ENCODE peak calls at places on chromosomes 7 and 10, in eight cellular contexts. One of them, this sample, is unnamed.

GRCh38 chr10:18233775-18234174 is 93.6 kb downstream of the CACNB2 start:
- ATAC-seq in stimulated activated naive CD8-positive, alpha-beta T cell treated with anti-CD3 and anti-CD28 coated beads, Interleukin-15, amount 100 ng/mL, for 72 hours: no peak
- ATAC-seq in Panc1: no peak
- ATAC-seq in right cardiac atrium: peak; percentile 81
- ATAC-seq in activated CD4-positive, alpha-beta T cell treated with anti-CD3 and anti-CD28 coated beads for 36 hours: no peak
- ATAC-seq in activated CD8-positive, alpha-beta T cell treated with anti-CD3 and anti-CD28 coated beads for 36 hours: no peak
- ATAC-seq in A549: no peak
- ATAC-seq in HCT116: peak; percentile 44
- ATAC-seq in this sample: peak; percentile 48

GRCh38 chr7:132607656-132608055 is 31.4 kb upstream of the PLXNA4 start:
- ATAC-seq in stimulated activated naive CD8-positive, alpha-beta T cell treated with anti-CD3 and anti-CD28 coated beads, Interleukin-15, amount 100 ng/mL, for 72 hours: no peak
- ATAC-seq in Panc1: no peak
- ATAC-seq in right cardiac atrium: no peak
- ATAC-seq in activated CD4-positive, alpha-beta T cell treated with anti-CD3 and anti-CD28 coated beads for 36 hours: no peak
- ATAC-seq in activated CD8-positive, alpha-beta T cell treated with anti-CD3 and anti-CD28 coated beads for 36 hours: no peak
- ATAC-seq in A549: no peak
- ATAC-seq in HCT116: no peak
- ATAC-seq in this sample: no peak

GRCh38 chr7:80604436-80604835 is 34.0 kb upstream of the CD36 start:
- ATAC-seq in stimulated activated naive CD8-positive, alpha-beta T cell treated with anti-CD3 and anti-CD28 coated beads, Interleukin-15, amount 100 ng/mL, for 72 hours: no peak
- ATAC-seq in Panc1: no peak
- ATAC-seq in right cardiac atrium: peak; percentile 86
- ATAC-seq in activated CD4-positive, alpha-beta T cell treated with anti-CD3 and anti-CD28 coated beads for 36 hours: no peak
- ATAC-seq in activated CD8-positive, alpha-beta T cell treated with anti-CD3 and anti-CD28 coated beads for 36 hours: no peak
- ATAC-seq in A549: no peak
- ATAC-seq in HCT116: no peak
- ATAC-seq in this sample: no peak

GRCh38 chr10:45561952-45562351 is 110.6 kb downstream of the ZFAND4 start:
- ATAC-seq in stimulated activated naive CD8-positive, alpha-beta T cell treated with anti-CD3 and anti-CD28 coated beads, Interleukin-15, amount 100 ng/mL, for 72 hours: peak; percentile 53
- ATAC-seq in Panc1: no peak
- ATAC-seq in right cardiac atrium: no peak
- ATAC-seq in activated CD4-positive, alpha-beta T cell treated with anti-CD3 and anti-CD28 coated beads for 36 hours: peak; percentile 71
- ATAC-seq in activated CD8-positive, alpha-beta T cell treated with anti-CD3 and anti-CD28 coated beads for 36 hours: peak; percentile 47
- ATAC-seq in A549: no peak
- ATAC-seq in HCT116: no peak
- ATAC-seq in this sample: no peak

GRCh38 chr7:56115852-56116538 is at the start of gene NUPR2:
- ATAC-seq in stimulated activated naive CD8-positive, alpha-beta T cell treated with anti-CD3 and anti-CD28 coated beads, Interleukin-15, amount 100 ng/mL, for 72 hours: peak; percentile 49
- ATAC-seq in Panc1: peak; percentile 83
- ATAC-seq in right cardiac atrium: no peak
- ATAC-seq in activated CD4-positive, alpha-beta T cell treated with anti-CD3 and anti-CD28 coated beads for 36 hours: no peak
- ATAC-seq in activated CD8-positive, alpha-beta T cell treated with anti-CD3 and anti-CD28 coated beads for 36 hours: no peak
- ATAC-seq in A549: no peak
- ATAC-seq in HCT116: no peak
- ATAC-seq in this sample: no peak

GRCh38 chr7:114444196-114444595 is 29.6 kb downstream of the FOXP2 start:
- ATAC-seq in stimulated activated naive CD8-positive, alpha-beta T cell treated with anti-CD3 and anti-CD28 coated beads, Interleukin-15, amount 100 ng/mL, for 72 hours: no peak
- ATAC-seq in Panc1: no peak
- ATAC-seq in right cardiac atrium: no peak
- ATAC-seq in activated CD4-positive, alpha-beta T cell treated with anti-CD3 and anti-CD28 coated beads for 36 hours: no peak
- ATAC-seq in activated CD8-positive, alpha-beta T cell treated with anti-CD3 and anti-CD28 coated beads for 36 hours: no peak
- ATAC-seq in A549: no peak
- ATAC-seq in HCT116: no peak
- ATAC-seq in this sample: no peak

GRCh38 chr7:92255308-92255707 is 9.5 kb downstream of the ANKIB1 start:
- ATAC-seq in stimulated activated naive CD8-positive, alpha-beta T cell treated with anti-CD3 and anti-CD28 coated beads, Interleukin-15, amount 100 ng/mL, for 72 hours: no peak
- ATAC-seq in Panc1: peak; percentile 65
- ATAC-seq in right cardiac atrium: peak; percentile 81
- ATAC-seq in activated CD4-positive, alpha-beta T cell treated with anti-CD3 and anti-CD28 coated beads for 36 hours: no peak
- ATAC-seq in activated CD8-positive, alpha-beta T cell treated with anti-CD3 and anti-CD28 coated beads for 36 hours: no peak
- ATAC-seq in A549: no peak
- ATAC-seq in HCT116: no peak
- ATAC-seq in this sample: no peak

GRCh38 chr7:142012825-142013506 is 17.3 kb downstream of the MGAM start:
- ATAC-seq in stimulated activated naive CD8-positive, alpha-beta T cell treated with anti-CD3 and anti-CD28 coated beads, Interleukin-15, amount 100 ng/mL, for 72 hours: peak; percentile 33
- ATAC-seq in Panc1: no peak
- ATAC-seq in right cardiac atrium: no peak
- ATAC-seq in activated CD4-positive, alpha-beta T cell treated with anti-CD3 and anti-CD28 coated beads for 36 hours: no peak
- ATAC-seq in activated CD8-positive, alpha-beta T cell treated with anti-CD3 and anti-CD28 coated beads for 36 hours: no peak
- ATAC-seq in A549: peak; percentile 79
- ATAC-seq in HCT116: peak; percentile 67
- ATAC-seq in this sample: no peak

GRCh38 chr7:15686209-15686956 is at the start of gene MEOX2:
- ATAC-seq in stimulated activated naive CD8-positive, alpha-beta T cell treated with anti-CD3 and anti-CD28 coated beads, Interleukin-15, amount 100 ng/mL, for 72 hours: no peak
- ATAC-seq in Panc1: peak; percentile 79
- ATAC-seq in right cardiac atrium: peak; percentile 96
- ATAC-seq in activated CD4-positive, alpha-beta T cell treated with anti-CD3 and anti-CD28 coated beads for 36 hours: no peak
- ATAC-seq in activated CD8-positive, alpha-beta T cell treated with anti-CD3 and anti-CD28 coated beads for 36 hours: no peak
- ATAC-seq in A549: peak; percentile 82
- ATAC-seq in HCT116: peak; percentile 17
- ATAC-seq in this sample: peak; percentile 90

GRCh38 chr7:120064565-120064964 is 208.4 kb upstream of the KCND2 start:
- ATAC-seq in stimulated activated naive CD8-positive, alpha-beta T cell treated with anti-CD3 and anti-CD28 coated beads, Interleukin-15, amount 100 ng/mL, for 72 hours: no peak
- ATAC-seq in Panc1: no peak
- ATAC-seq in right cardiac atrium: no peak
- ATAC-seq in activated CD4-positive, alpha-beta T cell treated with anti-CD3 and anti-CD28 coated beads for 36 hours: no peak
- ATAC-seq in activated CD8-positive, alpha-beta T cell treated with anti-CD3 and anti-CD28 coated beads for 36 hours: no peak
- ATAC-seq in A549: no peak
- ATAC-seq in HCT116: no peak
- ATAC-seq in this sample: peak; percentile 85

GRCh38 chr7:908159-908918 is 32.0 kb downstream of the GET4 start:
- ATAC-seq in stimulated activated naive CD8-positive, alpha-beta T cell treated with anti-CD3 and anti-CD28 coated beads, Interleukin-15, amount 100 ng/mL, for 72 hours: peak; percentile 22
- ATAC-seq in Panc1: peak; percentile 60
- ATAC-seq in right cardiac atrium: peak; percentile 1
- ATAC-seq in activated CD4-positive, alpha-beta T cell treated with anti-CD3 and anti-CD28 coated beads for 36 hours: no peak
- ATAC-seq in activated CD8-positive, alpha-beta T cell treated with anti-CD3 and anti-CD28 coated beads for 36 hours: no peak
- ATAC-seq in A549: peak; percentile 47
- ATAC-seq in HCT116: no peak
- ATAC-seq in this sample: no peak

GRCh38 chr10:60314306-60314940 is 75.3 kb downstream of the ANK3 start:
- ATAC-seq in stimulated activated naive CD8-positive, alpha-beta T cell treated with anti-CD3 and anti-CD28 coated beads, Interleukin-15, amount 100 ng/mL, for 72 hours: no peak
- ATAC-seq in Panc1: no peak
- ATAC-seq in right cardiac atrium: peak; percentile 67
- ATAC-seq in activated CD4-positive, alpha-beta T cell treated with anti-CD3 and anti-CD28 coated beads for 36 hours: no peak
- ATAC-seq in activated CD8-positive, alpha-beta T cell treated with anti-CD3 and anti-CD28 coated beads for 36 hours: no peak
- ATAC-seq in A549: peak; percentile 36
- ATAC-seq in HCT116: peak; percentile 82
- ATAC-seq in this sample: no peak

GRCh38 chr10:18352175-18352574 is 212.0 kb downstream of the CACNB2 start:
- ATAC-seq in stimulated activated naive CD8-positive, alpha-beta T cell treated with anti-CD3 and anti-CD28 coated beads, Interleukin-15, amount 100 ng/mL, for 72 hours: no peak
- ATAC-seq in Panc1: no peak
- ATAC-seq in right cardiac atrium: no peak
- ATAC-seq in activated CD4-positive, alpha-beta T cell treated with anti-CD3 and anti-CD28 coated beads for 36 hours: no peak
- ATAC-seq in activated CD8-positive, alpha-beta T cell treated with anti-CD3 and anti-CD28 coated beads for 36 hours: no peak
- ATAC-seq in A549: no peak
- ATAC-seq in HCT116: no peak
- ATAC-seq in this sample: no peak

GRCh38 chr7:51213618-51214017 is 103.0 kb downstream of the COBL start:
- ATAC-seq in stimulated activated naive CD8-positive, alpha-beta T cell treated with anti-CD3 and anti-CD28 coated beads, Interleukin-15, amount 100 ng/mL, for 72 hours: peak; percentile 52
- ATAC-seq in Panc1: no peak
- ATAC-seq in right cardiac atrium: no peak
- ATAC-seq in activated CD4-positive, alpha-beta T cell treated with anti-CD3 and anti-CD28 coated beads for 36 hours: no peak
- ATAC-seq in activated CD8-positive, alpha-beta T cell treated with anti-CD3 and anti-CD28 coated beads for 36 hours: no peak
- ATAC-seq in A549: no peak
- ATAC-seq in HCT116: no peak
- ATAC-seq in this sample: no peak

GRCh38 chr10:50420166-50420565 is 168.8 kb upstream of the ASAH2 start:
- ATAC-seq in stimulated activated naive CD8-positive, alpha-beta T cell treated with anti-CD3 and anti-CD28 coated beads, Interleukin-15, amount 100 ng/mL, for 72 hours: no peak
- ATAC-seq in Panc1: no peak
- ATAC-seq in right cardiac atrium: no peak
- ATAC-seq in activated CD4-positive, alpha-beta T cell treated with anti-CD3 and anti-CD28 coated beads for 36 hours: no peak
- ATAC-seq in activated CD8-positive, alpha-beta T cell treated with anti-CD3 and anti-CD28 coated beads for 36 hours: no peak
- ATAC-seq in A549: no peak
- ATAC-seq in HCT116: no peak
- ATAC-seq in this sample: no peak

GRCh38 chr7:34756025-34756437 is 98.0 kb downstream of the NPSR1 start:
- ATAC-seq in stimulated activated naive CD8-positive, alpha-beta T cell treated with anti-CD3 and anti-CD28 coated beads, Interleukin-15, amount 100 ng/mL, for 72 hours: no peak
- ATAC-seq in Panc1: peak; percentile 43
- ATAC-seq in right cardiac atrium: no peak
- ATAC-seq in activated CD4-positive, alpha-beta T cell treated with anti-CD3 and anti-CD28 coated beads for 36 hours: no peak
- ATAC-seq in activated CD8-positive, alpha-beta T cell treated with anti-CD3 and anti-CD28 coated beads for 36 hours: no peak
- ATAC-seq in A549: no peak
- ATAC-seq in HCT116: no peak
- ATAC-seq in this sample: no peak

GRCh38 chr10:63611078-63611477 is 89.9 kb downstream of the REEP3 start:
- ATAC-seq in stimulated activated naive CD8-positive, alpha-beta T cell treated with anti-CD3 and anti-CD28 coated beads, Interleukin-15, amount 100 ng/mL, for 72 hours: peak; percentile 70
- ATAC-seq in Panc1: no peak
- ATAC-seq in right cardiac atrium: no peak
- ATAC-seq in activated CD4-positive, alpha-beta T cell treated with anti-CD3 and anti-CD28 coated beads for 36 hours: peak; percentile 93
- ATAC-seq in activated CD8-positive, alpha-beta T cell treated with anti-CD3 and anti-CD28 coated beads for 36 hours: peak; percentile 53
- ATAC-seq in A549: no peak
- ATAC-seq in HCT116: no peak
- ATAC-seq in this sample: no peak

GRCh38 chr10:44725404-44725803 is 185.7 kb upstream of the TMEM72 start:
- ATAC-seq in stimulated activated naive CD8-positive, alpha-beta T cell treated with anti-CD3 and anti-CD28 coated beads, Interleukin-15, amount 100 ng/mL, for 72 hours: no peak
- ATAC-seq in Panc1: no peak
- ATAC-seq in right cardiac atrium: peak; percentile 52
- ATAC-seq in activated CD4-positive, alpha-beta T cell treated with anti-CD3 and anti-CD28 coated beads for 36 hours: no peak
- ATAC-seq in activated CD8-positive, alpha-beta T cell treated with anti-CD3 and anti-CD28 coated beads for 36 hours: no peak
- ATAC-seq in A549: no peak
- ATAC-seq in HCT116: no peak
- ATAC-seq in this sample: no peak

GRCh38 chr10:70440296-70441160 is 953 bp downstream of the NODAL start:
- ATAC-seq in stimulated activated naive CD8-positive, alpha-beta T cell treated with anti-CD3 and anti-CD28 coated beads, Interleukin-15, amount 100 ng/mL, for 72 hours: peak; percentile 66
- ATAC-seq in Panc1: no peak
- ATAC-seq in right cardiac atrium: peak; percentile 52
- ATAC-seq in activated CD4-positive, alpha-beta T cell treated with anti-CD3 and anti-CD28 coated beads for 36 hours: peak; percentile 75
- ATAC-seq in activated CD8-positive, alpha-beta T cell treated with anti-CD3 and anti-CD28 coated beads for 36 hours: peak; percentile 74
- ATAC-seq in A549: peak; percentile 42
- ATAC-seq in HCT116: no peak
- ATAC-seq in this sample: no peak

GRCh38 chr10:50918529-50918928 is 33.1 kb upstream of the A1CF start:
- ATAC-seq in stimulated activated naive CD8-positive, alpha-beta T cell treated with anti-CD3 and anti-CD28 coated beads, Interleukin-15, amount 100 ng/mL, for 72 hours: no peak
- ATAC-seq in Panc1: no peak
- ATAC-seq in right cardiac atrium: no peak
- ATAC-seq in activated CD4-positive, alpha-beta T cell treated with anti-CD3 and anti-CD28 coated beads for 36 hours: no peak
- ATAC-seq in activated CD8-positive, alpha-beta T cell treated with anti-CD3 and anti-CD28 coated beads for 36 hours: no peak
- ATAC-seq in A549: no peak
- ATAC-seq in HCT116: no peak
- ATAC-seq in this sample: no peak

GRCh38 chr10:116913681-116914080 is 64.4 kb downstream of the ENO4 start:
- ATAC-seq in stimulated activated naive CD8-positive, alpha-beta T cell treated with anti-CD3 and anti-CD28 coated beads, Interleukin-15, amount 100 ng/mL, for 72 hours: no peak
- ATAC-seq in Panc1: no peak
- ATAC-seq in right cardiac atrium: peak; percentile 69
- ATAC-seq in activated CD4-positive, alpha-beta T cell treated with anti-CD3 and anti-CD28 coated beads for 36 hours: no peak
- ATAC-seq in activated CD8-positive, alpha-beta T cell treated with anti-CD3 and anti-CD28 coated beads for 36 hours: no peak
- ATAC-seq in A549: no peak
- ATAC-seq in HCT116: no peak
- ATAC-seq in this sample: no peak

GRCh38 chr10:83023647-83024046 is 1115.7 kb upstream of the GHITM start:
- ATAC-seq in stimulated activated naive CD8-positive, alpha-beta T cell treated with anti-CD3 and anti-CD28 coated beads, Interleukin-15, amount 100 ng/mL, for 72 hours: no peak
- ATAC-seq in Panc1: no peak
- ATAC-seq in right cardiac atrium: no peak
- ATAC-seq in activated CD4-positive, alpha-beta T cell treated with anti-CD3 and anti-CD28 coated beads for 36 hours: no peak
- ATAC-seq in activated CD8-positive, alpha-beta T cell treated with anti-CD3 and anti-CD28 coated beads for 36 hours: no peak
- ATAC-seq in A549: no peak
- ATAC-seq in HCT116: no peak
- ATAC-seq in this sample: no peak

GRCh38 chr10:69721690-69722310 is 79.9 kb upstream of the COL13A1 start:
- ATAC-seq in stimulated activated naive CD8-positive, alpha-beta T cell treated with anti-CD3 and anti-CD28 coated beads, Interleukin-15, amount 100 ng/mL, for 72 hours: no peak
- ATAC-seq in Panc1: no peak
- ATAC-seq in right cardiac atrium: peak; percentile 89
- ATAC-seq in activated CD4-positive, alpha-beta T cell treated with anti-CD3 and anti-CD28 coated beads for 36 hours: no peak
- ATAC-seq in activated CD8-positive, alpha-beta T cell treated with anti-CD3 and anti-CD28 coated beads for 36 hours: no peak
- ATAC-seq in A549: no peak
- ATAC-seq in HCT116: no peak
- ATAC-seq in this sample: no peak

GRCh38 chr10:82757397-82757796 is 882.4 kb downstream of the NRG3 start:
- ATAC-seq in stimulated activated naive CD8-positive, alpha-beta T cell treated with anti-CD3 and anti-CD28 coated beads, Interleukin-15, amount 100 ng/mL, for 72 hours: no peak
- ATAC-seq in Panc1: no peak
- ATAC-seq in right cardiac atrium: no peak
- ATAC-seq in activated CD4-positive, alpha-beta T cell treated with anti-CD3 and anti-CD28 coated beads for 36 hours: no peak
- ATAC-seq in activated CD8-positive, alpha-beta T cell treated with anti-CD3 and anti-CD28 coated beads for 36 hours: no peak
- ATAC-seq in A549: no peak
- ATAC-seq in HCT116: no peak
- ATAC-seq in this sample: no peak

GRCh38 chr10:4868357-4868657 is 42.3 kb downstream of the AKR1E2 start:
- ATAC-seq in stimulated activated naive CD8-positive, alpha-beta T cell treated with anti-CD3 and anti-CD28 coated beads, Interleukin-15, amount 100 ng/mL, for 72 hours: no peak
- ATAC-seq in Panc1: no peak
- ATAC-seq in right cardiac atrium: peak; percentile 46
- ATAC-seq in activated CD4-positive, alpha-beta T cell treated with anti-CD3 and anti-CD28 coated beads for 36 hours: no peak
- ATAC-seq in activated CD8-positive, alpha-beta T cell treated with anti-CD3 and anti-CD28 coated beads for 36 hours: no peak
- ATAC-seq in A549: no peak
- ATAC-seq in HCT116: no peak
- ATAC-seq in this sample: no peak

GRCh38 chr10:72058347-72058898 is 29.9 kb downstream of the SPOCK2 start:
- ATAC-seq in stimulated activated naive CD8-positive, alpha-beta T cell treated with anti-CD3 and anti-CD28 coated beads, Interleukin-15, amount 100 ng/mL, for 72 hours: no peak
- ATAC-seq in Panc1: no peak
- ATAC-seq in right cardiac atrium: peak; percentile 24
- ATAC-seq in activated CD4-positive, alpha-beta T cell treated with anti-CD3 and anti-CD28 coated beads for 36 hours: no peak
- ATAC-seq in activated CD8-positive, alpha-beta T cell treated with anti-CD3 and anti-CD28 coated beads for 36 hours: no peak
- ATAC-seq in A549: no peak
- ATAC-seq in HCT116: no peak
- ATAC-seq in this sample: no peak

GRCh38 chr10:71547290-71547689 is 150.6 kb downstream of the CDH23 start:
- ATAC-seq in stimulated activated naive CD8-positive, alpha-beta T cell treated with anti-CD3 and anti-CD28 coated beads, Interleukin-15, amount 100 ng/mL, for 72 hours: no peak
- ATAC-seq in Panc1: no peak
- ATAC-seq in right cardiac atrium: peak; percentile 2
- ATAC-seq in activated CD4-positive, alpha-beta T cell treated with anti-CD3 and anti-CD28 coated beads for 36 hours: no peak
- ATAC-seq in activated CD8-positive, alpha-beta T cell treated with anti-CD3 and anti-CD28 coated beads for 36 hours: no peak
- ATAC-seq in A549: no peak
- ATAC-seq in HCT116: no peak
- ATAC-seq in this sample: no peak

GRCh38 chr7:16923019-16923418 is 41.2 kb upstream of the AGR3 start:
- ATAC-seq in stimulated activated naive CD8-positive, alpha-beta T cell treated with anti-CD3 and anti-CD28 coated beads, Interleukin-15, amount 100 ng/mL, for 72 hours: peak; percentile 73
- ATAC-seq in Panc1: no peak
- ATAC-seq in right cardiac atrium: peak; percentile 55
- ATAC-seq in activated CD4-positive, alpha-beta T cell treated with anti-CD3 and anti-CD28 coated beads for 36 hours: peak; percentile 89
- ATAC-seq in activated CD8-positive, alpha-beta T cell treated with anti-CD3 and anti-CD28 coated beads for 36 hours: peak; percentile 92
- ATAC-seq in A549: no peak
- ATAC-seq in HCT116: no peak
- ATAC-seq in this sample: no peak

GRCh38 chr10:112631501-112632410 is 184.7 kb downstream of the VTI1A start:
- ATAC-seq in stimulated activated naive CD8-positive, alpha-beta T cell treated with anti-CD3 and anti-CD28 coated beads, Interleukin-15, amount 100 ng/mL, for 72 hours: no peak
- ATAC-seq in Panc1: peak; percentile 56
- ATAC-seq in right cardiac atrium: peak; percentile 35
- ATAC-seq in activated CD4-positive, alpha-beta T cell treated with anti-CD3 and anti-CD28 coated beads for 36 hours: no peak
- ATAC-seq in activated CD8-positive, alpha-beta T cell treated with anti-CD3 and anti-CD28 coated beads for 36 hours: no peak
- ATAC-seq in A549: no peak
- ATAC-seq in HCT116: peak; percentile 92
- ATAC-seq in this sample: no peak

This sample was measured in gastroesophageal sphincter.